ENCODE peak calls at places on chromosomes 6 and 20, in nine cellular contexts. B is sigmoid colon, C is HepG2, K is GM12878, R is K562, U is A549, J is tibial nerve, N is ovary, W is H1. D is an unnamed sample.

GRCh38 chr20:61941721-61942405 is 123.8 kb downstream of the TAF4 start:
- DNase-seq in C (no peak), K (no peak), J (peak; percentile 6), B (peak; percentile 43), R (no peak), N (no peak), W (no peak), U (no peak), D (no peak)

GRCh38 chr6:113103618-113104390 is 753.3 kb upstream of the MARCKS start:
- DNase-seq in W (no peak), J (no peak), B (no peak), C (no peak), R (no peak), K (no peak), N (no peak), U (no peak), D (no peak)

GRCh38 chr20:56411759-56412472 is at the start of gene CASS4:
- DNase-seq in W (no peak), C (peak; percentile 68), N (peak; percentile 46), B (no peak), U (no peak), J (no peak), K (no peak), R (peak; percentile 97), D (no peak)

GRCh38 chr20:64217539-64217938 is 38.0 kb upstream of the PCMTD2 start:
- DNase-seq in W (no peak), K (no peak), R (peak; percentile 56), B (no peak), J (no peak), C (no peak), N (no peak), U (no peak), D (no peak)

GRCh38 chr6:159461998-159462397 is 231.0 kb downstream of the SOD2 start:
- DNase-seq in W (no peak), C (no peak), N (no peak), J (no peak), U (no peak), B (no peak), K (no peak), R (no peak), D (no peak)

GRCh38 chr6:42451595-42452170 is at the start of gene TRERF1:
- DNase-seq in W (no peak), B (peak; percentile 85), J (no peak), U (peak; percentile 74), N (peak; percentile 54), R (peak; percentile 31), C (no peak), K (no peak), D (peak; percentile 51)

GRCh38 chr6:154247119-154247814 is 109.3 kb downstream of the IPCEF1 start:
- DNase-seq in W (no peak), B (no peak), N (no peak), R (no peak), K (no peak), J (no peak), C (no peak), U (no peak), D (no peak)

GRCh38 chr20:63216041-63216848 is at the start of gene YTHDF1:
- DNase-seq in W (peak; percentile 70), J (peak; percentile 93), B (peak; percentile 98), K (peak; percentile 83), U (peak; percentile 95), N (peak; percentile 96), R (peak; percentile 97), C (peak; percentile 96), D (peak; percentile 98)

GRCh38 chr20:53575481-53576194 is 18.0 kb downstream of the ZNF217 start:
- DNase-seq in K (no peak), C (no peak), J (no peak), U (no peak), W (no peak), N (no peak), B (no peak), R (no peak), D (peak; percentile 23)

GRCh38 chr20:36836591-36837329 is 39.2 kb upstream of the TLDC2 start:
- DNase-seq in K (no peak), R (peak; percentile 89), B (peak; percentile 67), C (peak; percentile 89), U (peak; percentile 87), N (peak; percentile 45), W (peak; percentile 65), J (no peak), D (peak; percentile 62)

GRCh38 chr6:155341130-155341828 is 27.0 kb upstream of the TFB1M start:
- DNase-seq in W (no peak), U (no peak), J (no peak), C (peak; percentile 49), N (no peak), R (no peak), B (no peak), K (no peak), D (no peak)

DNA sequence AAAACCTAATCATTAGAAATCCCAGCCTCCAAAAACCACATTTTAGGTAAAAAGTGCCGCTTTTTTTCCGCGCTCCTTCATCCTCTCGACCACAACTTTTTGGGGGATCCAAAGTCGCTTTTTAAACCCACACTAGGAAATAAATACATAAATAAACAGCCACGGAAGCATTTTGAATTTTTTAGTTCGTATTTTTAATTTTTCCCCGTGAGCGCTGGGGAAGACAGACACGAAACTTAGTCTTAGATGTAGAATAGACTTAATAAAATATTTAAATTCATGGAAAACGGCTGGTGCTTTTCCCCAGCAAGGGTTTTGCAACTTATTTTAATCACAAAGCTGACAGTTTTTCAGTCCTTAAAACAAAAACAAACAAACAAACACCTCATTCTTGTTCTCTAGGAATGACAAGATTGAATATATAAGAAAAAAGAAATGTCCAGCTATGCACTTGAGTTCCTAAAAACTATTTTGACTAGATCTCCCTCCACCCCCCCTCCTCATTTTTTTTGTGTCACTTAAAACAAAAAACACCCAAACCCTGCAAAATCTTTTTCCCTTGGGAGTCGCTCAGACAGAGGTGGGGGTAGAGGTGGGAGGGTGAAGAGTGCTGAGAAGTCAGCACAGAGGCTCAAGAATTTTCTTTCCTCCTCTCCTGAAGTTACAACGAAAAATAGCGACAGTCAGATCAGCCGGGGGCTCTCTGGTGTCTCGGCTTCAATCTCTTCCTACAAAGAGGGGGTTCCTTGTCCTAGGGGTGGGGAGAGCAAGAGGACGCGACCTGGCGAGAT is 43.4 kb upstream of the SUPT3H start:
- DNase-seq in C (no peak), K (no peak), B (no peak), U (no peak), J (no peak), N (no peak), W (no peak), R (no peak), D (no peak)
- H3K4me1 ChIP-seq in C (peaks cover 24% of the 10 kb centered on the region), K (no peaks in the 10 kb centered on the region), B (no peaks in the 10 kb centered on the region), U (peaks cover 18% of the 10 kb centered on the region), J (no peaks in the 10 kb centered on the region), N (peaks cover 3% of the 10 kb centered on the region), W (no peaks in the 10 kb centered on the region), R (no peaks in the 10 kb centered on the region), D (peaks cover 50% of the 10 kb centered on the region)

DNA sequence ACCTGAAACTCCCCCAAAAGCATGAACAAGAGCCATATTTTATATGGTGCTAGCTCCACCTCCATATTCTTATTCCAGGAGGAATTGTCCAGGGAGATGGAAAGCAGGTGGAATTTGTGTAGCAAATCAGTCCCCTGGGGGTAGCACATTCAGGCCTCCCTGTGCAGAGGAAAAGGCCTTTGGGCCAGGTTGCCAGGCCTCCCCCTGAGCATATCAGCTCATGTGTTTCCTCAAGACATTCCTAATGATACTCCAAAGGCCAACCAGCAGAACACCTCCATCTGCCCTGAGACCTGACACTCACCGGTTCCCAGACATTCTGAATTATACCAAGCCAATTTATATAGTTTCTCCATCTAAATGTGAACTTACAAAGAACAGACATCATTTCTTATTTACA is 2.6 kb upstream of the BANF2 start:
- DNase-seq in K (no peak), W (no peak), J (no peak), B (peak; percentile 24), N (no peak), R (no peak), C (no peak), U (no peak), D (no peak)
- TF ChIP-seq EP300 in K (no peak), W (no peak), J (no peak), B (no peak), N (no peak), R (no peak), C (no peak), U (no peak), D (no peak)

GRCh38 chr6:44126320-44127149 is 717 bp downstream of the MRPL14 start:
- DNase-seq in U (peak; percentile 22), K (peak; percentile 40), N (peak; percentile 40), R (peak; percentile 84), C (peak; percentile 50), B (peak; percentile 78), J (no peak), W (no peak), D (peak; percentile 41)
- H3K4me1 ChIP-seq in U (peaks cover 38% of the 10 kb centered on the region), K (peaks cover 36% of the 10 kb centered on the region), N (peaks cover 6% of the 10 kb centered on the region), R (peaks cover 60% of the 10 kb centered on the region), C (peaks cover 79% of the 10 kb centered on the region), B (no peaks in the 10 kb centered on the region), J (peaks cover 5% of the 10 kb centered on the region), W (peaks cover 17% of the 10 kb centered on the region), D (peaks cover 37% of the 10 kb centered on the region)

GRCh38 chr20:38127011-38127621 is 38.0 kb downstream of the TGM2 start:
- DNase-seq in C (no peak), U (peak; percentile 58), N (peak; percentile 47), R (peak; percentile 86), J (no peak), B (peak; percentile 73), W (no peak), K (no peak), D (peak; percentile 43)

GRCh38 chr20:38126146-38126912 is 38.7 kb downstream of the TGM2 start:
- DNase-seq in J (no peak), N (peak; percentile 46), C (no peak), W (no peak), K (no peak), U (no peak), R (peak; percentile 83), B (peak; percentile 64), D (peak; percentile 33)

GRCh38 chr20:38127920-38128528 is 37.0 kb downstream of the TGM2 start:
- DNase-seq in R (no peak), B (peak; percentile 27), J (no peak), K (no peak), C (no peak), N (no peak), W (no peak), U (no peak), D (no peak)

GRCh38 chr20:38123021-38123587 is 42.0 kb downstream of the TGM2 start:
- DNase-seq in B (peak; percentile 44), K (no peak), U (peak; percentile 75), R (peak; percentile 74), C (peak; percentile 78), J (no peak), W (no peak), N (peak; percentile 46), D (peak; percentile 24)

GRCh38 chr20:38125157-38126056 is 39.7 kb downstream of the TGM2 start:
- DNase-seq in N (peak; percentile 85), C (peak; percentile 90), J (peak; percentile 41), K (no peak), R (no peak), B (peak; percentile 79), U (peak; percentile 63), W (no peak), D (peak; percentile 95)
- TF ChIP-seq EP300 in N (no peak), C (peak; percentile 69), J (peak; percentile 72), K (no peak), R (no peak), B (no peak), U (no peak), W (no peak), D (no peak)

D was measured in stomach.